ENCODE peak calls at places on chromosomes 13 and 19, in five cellular contexts. F is A549, B is stomach, I is ovary, U is esophagus muscularis mucosa. A is an unnamed sample.

GRCh38 chr13:106381083-106381482 is 154.4 kb downstream of the EFNB2 start:
- DNase-seq in F (no peak), B (peak; percentile 50), I (no peak), U (no peak), A (no peak)

GRCh38 chr13:114212096-114212495 is 22.6 kb upstream of the CDC16 start:
- DNase-seq in F (no peak), B (no peak), I (no peak), U (no peak), A (no peak)

GRCh38 chr13:76148374-76148773 is 512.2 kb downstream of the LMO7 start:
- DNase-seq in F (no peak), B (no peak), I (no peak), U (no peak), A (no peak)

GRCh38 chr19:872266-872951 is 12.9 kb downstream of the CFD start:
- DNase-seq in F (no peak), B (peak; percentile 68), I (peak; percentile 78), U (no peak), A (no peak)

GRCh38 chr19:51150627-51151026 is 8.5 kb downstream of the SIGLEC7 start:
- DNase-seq in F (no peak), B (no peak), I (no peak), U (no peak), A (no peak)

GRCh38 chr19:55651236-55651635 is 3.2 kb downstream of the CCDC106 start:
- DNase-seq in F (no peak), B (no peak), I (peak; percentile 50), U (no peak), A (no peak)

GRCh38 chr13:78192721-78193120 is 274.1 kb upstream of the EDNRB start:
- DNase-seq in F (no peak), B (no peak), I (no peak), U (no peak), A (no peak)

GRCh38 chr19:13171146-13171545 is 20.9 kb downstream of the IER2 start:
- DNase-seq in F (no peak), B (no peak), I (no peak), U (no peak), A (no peak)

GRCh38 chr19:55590621-55591020 is 8.7 kb downstream of the FIZ1 start:
- DNase-seq in F (no peak), B (no peak), I (no peak), U (no peak), A (no peak)

GRCh38 chr19:5775668-5776309 is 8.8 kb downstream of the PRR22 start:
- DNase-seq in F (no peak), B (no peak), I (no peak), U (no peak), A (no peak)

GRCh38 chr19:398719-399118 is 10.2 kb downstream of the C2CD4C start:
- DNase-seq in F (no peak), B (no peak), I (no peak), U (no peak), A (no peak)

GRCh38 chr19:50494186-50495019 is 16.6 kb downstream of the JOSD2 start:
- DNase-seq in F (no peak), B (no peak), I (no peak), U (no peak), A (peak; percentile 26)

GRCh38 chr13:108365255-108365654 is 95.7 kb downstream of the TNFSF13B start:
- DNase-seq in F (no peak), B (no peak), I (no peak), U (no peak), A (no peak)

GRCh38 chr19:29623726-29624488 is 17.8 kb downstream of the POP4 start:
- DNase-seq in F (no peak), B (no peak), I (no peak), U (no peak), A (no peak)

GRCh38 chr13:80841346-80841882 is 500.5 kb upstream of the SPRY2 start:
- DNase-seq in F (no peak), B (no peak), I (no peak), U (no peak), A (no peak)

GRCh38 chr19:50794778-50795664 is 4.8 kb downstream of the ACP4 start:
- DNase-seq in F (no peak), B (no peak), I (no peak), U (no peak), A (no peak)

GRCh38 chr13:105048685-105049084 is 1486.8 kb downstream of the EFNB2 start:
- DNase-seq in F (no peak), B (no peak), I (no peak), U (no peak), A (no peak)

GRCh38 chr19:8397291-8397690 is 7.1 kb downstream of the RAB11B start:
- DNase-seq in F (no peak), B (no peak), I (no peak), U (no peak), A (no peak)

GRCh38 chr19:18049390-18049789 is 37.3 kb downstream of the IL12RB1 start:
- DNase-seq in F (no peak), B (peak; percentile 92), I (peak; percentile 68), U (no peak), A (peak; percentile 92)

GRCh38 chr13:40792284-40793051 is 3.1 kb downstream of the SLC25A15 start:
- DNase-seq in F (no peak), B (no peak), I (no peak), U (no peak), A (no peak)

GRCh38 chr13:112983428-112984196 is 14.6 kb downstream of the MCF2L start:
- DNase-seq in F (no peak), B (no peak), I (no peak), U (no peak), A (no peak)

GRCh38 chr19:6260912-6261636 is 18.7 kb downstream of the MLLT1 start:
- DNase-seq in F (peak; percentile 33), B (peak; percentile 41), I (no peak), U (no peak), A (no peak)

GRCh38 chr13:21018220-21018619 is 43.2 kb downstream of the LATS2 start:
- DNase-seq in F (no peak), B (no peak), I (no peak), U (no peak), A (no peak)

GRCh38 chr13:71625183-71625582 is 241.8 kb downstream of the DACH1 start:
- DNase-seq in F (no peak), B (no peak), I (no peak), U (no peak), A (no peak)

GRCh38 chr13:97356592-97356991 is 77.4 kb upstream of the RAP2A start:
- DNase-seq in F (no peak), B (no peak), I (no peak), U (no peak), A (no peak)

GRCh38 chr19:3459322-3459881 is 20.9 kb downstream of the SMIM24 start:
- DNase-seq in F (peak; percentile 78), B (peak; percentile 62), I (peak; percentile 96), U (peak; percentile 97), A (peak; percentile 95)

GRCh38 chr19:719081-719512 is 10.4 kb downstream of the PALM start:
- DNase-seq in F (no peak), B (no peak), I (peak; percentile 90), U (no peak), A (peak; percentile 87)

GRCh38 chr19:13986348-13986904 is 19.7 kb downstream of the RFX1 start:
- DNase-seq in F (no peak), B (peak; percentile 82), I (peak; percentile 52), U (peak; percentile 97), A (peak; percentile 93)

GRCh38 chr13:83563499-83563898 is 318.8 kb downstream of the SLITRK1 start:
- DNase-seq in F (no peak), B (no peak), I (no peak), U (no peak), A (no peak)

GRCh38 chr13:58823701-58824100 is 1192.2 kb downstream of the PCDH17 start:
- DNase-seq in F (no peak), B (no peak), I (no peak), U (no peak), A (no peak)

GRCh38 chr13:110784748-110785147 is 71.2 kb downstream of the ING1 start:
- DNase-seq in F (no peak), B (no peak), I (no peak), U (no peak), A (no peak)

GRCh38 chr19:4909172-4909896 is at the start of gene UHRF1:
- DNase-seq in F (no peak), B (no peak), I (no peak), U (no peak), A (no peak)

GRCh38 chr13:25978961-25979360 is 72.9 kb downstream of the SHISA2 start:
- DNase-seq in F (no peak), B (no peak), I (no peak), U (no peak), A (no peak)

DNA sequence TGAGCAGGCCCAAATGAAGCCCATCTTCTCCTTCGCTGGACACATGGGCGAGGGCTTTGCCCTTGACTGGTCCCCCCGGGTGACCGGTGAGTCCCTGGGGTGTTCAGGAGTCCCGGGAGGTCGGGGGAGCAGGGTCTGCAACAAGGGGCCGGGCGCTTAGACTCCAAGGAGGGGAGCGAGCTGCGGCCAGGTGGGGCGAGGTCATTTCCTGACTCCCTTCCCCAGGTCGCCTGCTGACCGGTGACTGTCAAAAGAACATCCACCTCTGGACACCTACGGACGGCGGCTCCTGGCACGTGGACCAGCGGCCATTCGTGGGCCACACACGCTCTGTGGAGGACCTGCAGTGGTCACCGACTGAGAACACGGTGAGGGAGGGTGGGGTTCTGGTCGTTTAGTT is 4.7 kb downstream of the GRWD1 start:
- DNase-seq in F (no peak), B (no peak), I (no peak), U (no peak), A (no peak)
- TF ChIP-seq POLR2A in F (no peak), B (no peak), I (no peak), U (no peak), A (no peak)

DNA sequence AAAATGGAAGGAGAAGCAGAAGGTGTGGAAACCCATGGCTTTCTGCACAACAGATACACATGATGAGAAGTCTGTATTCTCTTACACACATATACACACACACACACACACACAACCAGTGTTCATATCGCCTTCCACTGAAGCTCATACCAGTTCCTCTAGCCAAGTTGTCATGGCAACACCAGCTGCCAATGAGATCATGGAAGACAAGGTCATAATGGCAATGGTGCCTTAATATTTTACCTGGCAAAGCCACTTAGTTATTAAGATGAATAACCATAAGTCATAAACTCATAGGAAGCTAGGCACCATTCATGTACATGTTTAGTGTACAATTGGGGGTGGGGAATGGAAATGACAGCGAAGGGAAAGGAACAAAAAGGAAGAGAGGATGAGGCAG is 2.6 kb upstream of the DHRS12 start:
- DNase-seq in F (no peak), B (peak; percentile 56), I (no peak), U (no peak), A (no peak)
- TF ChIP-seq EP300 in F (no peak), B (no peak), I (no peak), U (no peak), A (no peak)

GRCh38 chr19:54287456-54287855 is 6.5 kb upstream of the LILRB2 start:
- DNase-seq in F (no peak), B (no peak), I (no peak), U (no peak), A (no peak)
- H3K4me1 ChIP-seq in F (no peaks in the 10 kb centered on the region), B (no peaks in the 10 kb centered on the region), I (no peaks in the 10 kb centered on the region), U (no peaks in the 10 kb centered on the region), A (no peaks in the 10 kb centered on the region)

DNA sequence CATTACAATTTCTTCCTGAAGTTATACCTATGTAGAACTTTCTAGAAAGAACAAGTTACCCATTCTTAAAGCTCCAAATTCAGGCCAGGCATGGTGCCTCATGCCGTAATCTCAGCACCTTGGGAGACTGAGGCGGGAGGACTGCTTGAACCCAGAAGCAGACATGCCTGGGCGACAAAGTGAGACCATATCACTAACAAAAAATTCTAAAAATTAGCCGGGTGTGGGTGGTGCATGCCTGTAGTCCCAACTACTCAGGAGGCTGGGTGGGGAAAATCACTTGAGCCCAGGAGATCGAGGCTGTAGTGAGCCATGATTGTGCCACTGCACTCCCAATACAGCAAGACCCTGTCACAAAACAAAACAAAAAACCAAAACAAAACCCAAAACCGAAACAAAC is 23.0 kb downstream of the KCNRG start:
- DNase-seq in F (no peak), B (no peak), I (no peak), U (no peak), A (no peak)
- TF ChIP-seq POLR2A in F (no peak), B (no peak), I (no peak), U (no peak), A (no peak)

A was measured in sigmoid colon.